ENCODE peak calls at places on chromosomes 12 and 14, in nine cellular contexts. A is adipocyte, N is RWPE2, T is mucosa of gallbladder, O is lung microvascular endothelial cell, U is nephron progenitor cell, H is AG09319, L is astrocyte of the spinal cord, E is GM10248. W is an unnamed sample.

GRCh38 chr12:46494424-46494823 is 121.9 kb upstream of the SLC38A2 start:
- DNase-seq in A (peak), N (no peak), T (no peak), O (no peak), U (no peak), H (no peak), L (peak), E (no peak), W (no peak)

GRCh38 chr12:101414533-101415119 is 7.1 kb upstream of the ARL1 start:
- DNase-seq in A (peak), N (no peak), T (peak), O (peak), U (peak), H (peak), L (peak), E (peak), W (peak)

GRCh38 chr12:19140381-19141236 is 11.1 kb downstream of the PLEKHA5 start:
- DNase-seq in A (no peak), N (no peak), T (no peak), O (peak), U (no peak), H (no peak), L (no peak), E (no peak), W (no peak)

GRCh38 chr14:73283592-73284379 is 46.5 kb downstream of the PAPLN start:
- DNase-seq in A (peak), N (no peak), T (no peak), O (peak), U (peak), H (no peak), L (peak), E (no peak), W (peak)

GRCh38 chr12:12097821-12098688 is 27.3 kb downstream of the BCL2L14 start:
- DNase-seq in A (no peak), N (no peak), T (no peak), O (peak), U (no peak), H (no peak), L (no peak), E (no peak), W (no peak)

GRCh38 chr14:76051717-76052459 is 66.3 kb downstream of the IFT43 start:
- DNase-seq in A (no peak), N (no peak), T (no peak), O (no peak), U (no peak), H (no peak), L (no peak), E (no peak), W (no peak)

GRCh38 chr12:53324113-53324778 is 2.8 kb upstream of the AAAS start:
- DNase-seq in A (no peak), N (no peak), T (peak), O (peak), U (peak), H (no peak), L (no peak), E (peak), W (peak)

GRCh38 chr12:23760495-23760894 is 189.0 kb downstream of the SOX5 start:
- DNase-seq in A (no peak), N (no peak), T (no peak), O (no peak), U (no peak), H (no peak), L (peak), E (no peak), W (no peak)

W was measured in NCI-H510A treated with DMSO at 0.1 percent for 48 hours.